ENCODE peak calls at places on chromosomes 11 and 22, in five cellular contexts. Q is HCT116, R is PC-3, O is MM.1S, Y is GM23338. X is an unnamed sample.

GRCh38 chr11:123404626-123405025 is 25.4 kb upstream of the GRAMD1B start:
- DNase-seq in Q (no peak), R (no peak), O (no peak), Y (no peak), X (no peak)

GRCh38 chr11:72229336-72229924 is 4.9 kb downstream of the INPPL1 start:
- DNase-seq in Q (no peak), R (no peak), O (no peak), Y (no peak), X (peak; percentile 1)

GRCh38 chr22:28983788-28984441 is 77.7 kb downstream of the C22orf31 start:
- DNase-seq in Q (no peak), R (peak; percentile 19), O (no peak), Y (no peak), X (no peak)

GRCh38 chr11:1829039-1829820 is 5.6 kb upstream of the SYT8 start:
- DNase-seq in Q (no peak), R (peak; percentile 81), O (no peak), Y (no peak), X (no peak)

GRCh38 chr11:70303070-70303469 is 32.6 kb downstream of the PPFIA1 start:
- DNase-seq in Q (no peak), R (peak; percentile 44), O (no peak), Y (no peak), X (no peak)

GRCh38 chr11:101334581-101334980 is 205.0 kb upstream of the PGR start:
- DNase-seq in Q (no peak), R (no peak), O (no peak), Y (no peak), X (no peak)

GRCh38 chr22:30552719-30553118 is 6.2 kb upstream of the SEC14L6 start:
- DNase-seq in Q (no peak), R (no peak), O (no peak), Y (no peak), X (no peak)

GRCh38 chr11:98061858-98062257 is 958.9 kb upstream of the CNTN5 start:
- DNase-seq in Q (no peak), R (no peak), O (no peak), Y (no peak), X (no peak)

GRCh38 chr11:92751594-92751993 is 217.9 kb upstream of the MTNR1B start:
- DNase-seq in Q (no peak), R (no peak), O (no peak), Y (no peak), X (no peak)

GRCh38 chr11:118903204-118904015 is 19.7 kb downstream of the CXCR5 start:
- DNase-seq in Q (no peak), R (no peak), O (no peak), Y (no peak), X (no peak)

DNA sequence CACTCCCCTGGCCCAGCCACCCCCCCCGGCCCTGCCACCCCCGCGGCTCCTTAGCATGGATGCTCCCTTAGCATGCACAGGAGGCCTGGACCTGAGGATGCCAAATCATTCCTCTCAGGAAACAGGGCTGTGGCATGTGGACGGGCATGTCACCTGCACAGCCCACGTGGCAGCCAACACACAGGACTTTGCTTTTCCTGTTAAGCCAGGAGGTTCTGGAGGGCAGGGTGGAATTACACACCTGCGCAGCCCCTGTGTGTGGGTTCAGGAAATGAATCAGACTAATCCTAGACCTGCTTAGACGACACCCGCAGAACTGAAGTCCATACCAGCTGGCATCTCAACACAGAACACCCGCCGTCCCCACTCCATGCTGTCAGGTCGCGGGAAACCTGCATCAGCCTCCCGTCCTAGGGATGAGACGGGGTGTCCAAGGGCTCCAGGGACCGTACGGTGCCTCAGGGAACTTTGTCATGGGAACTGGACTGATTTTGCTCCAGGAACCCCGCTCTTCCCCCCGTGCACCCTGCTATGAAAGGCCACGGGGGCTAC is 10.2 kb downstream of the CERK start:
- DNase-seq in Q (no peak), R (no peak), O (no peak), Y (no peak), X (peak; percentile 6)
- H3K27ac ChIP-seq in Q (no peak overlapping the region), R (no peak overlapping the region), O (no peak overlapping the region), Y (no peak overlapping the region), X (peak overlapping the region; percentile 48)

GRCh38 chr11:114178656-114179055 is 117.5 kb upstream of the NNMT start:
- DNase-seq in Q (no peak), R (no peak), O (no peak), Y (no peak), X (no peak)

GRCh38 chr11:114181752-114182151 is 114.4 kb upstream of the NNMT start:
- DNase-seq in Q (no peak), R (no peak), O (no peak), Y (no peak), X (no peak)

GRCh38 chr11:114180301-114181055 is 115.7 kb upstream of the NNMT start:
- DNase-seq in Q (no peak), R (peak; percentile 51), O (peak; percentile 44), Y (peak; percentile 74), X (peak; percentile 46)

GRCh38 chr11:114181195-114181594 is 115.0 kb upstream of the NNMT start:
- DNase-seq in Q (no peak), R (no peak), O (no peak), Y (no peak), X (no peak)

DNA sequence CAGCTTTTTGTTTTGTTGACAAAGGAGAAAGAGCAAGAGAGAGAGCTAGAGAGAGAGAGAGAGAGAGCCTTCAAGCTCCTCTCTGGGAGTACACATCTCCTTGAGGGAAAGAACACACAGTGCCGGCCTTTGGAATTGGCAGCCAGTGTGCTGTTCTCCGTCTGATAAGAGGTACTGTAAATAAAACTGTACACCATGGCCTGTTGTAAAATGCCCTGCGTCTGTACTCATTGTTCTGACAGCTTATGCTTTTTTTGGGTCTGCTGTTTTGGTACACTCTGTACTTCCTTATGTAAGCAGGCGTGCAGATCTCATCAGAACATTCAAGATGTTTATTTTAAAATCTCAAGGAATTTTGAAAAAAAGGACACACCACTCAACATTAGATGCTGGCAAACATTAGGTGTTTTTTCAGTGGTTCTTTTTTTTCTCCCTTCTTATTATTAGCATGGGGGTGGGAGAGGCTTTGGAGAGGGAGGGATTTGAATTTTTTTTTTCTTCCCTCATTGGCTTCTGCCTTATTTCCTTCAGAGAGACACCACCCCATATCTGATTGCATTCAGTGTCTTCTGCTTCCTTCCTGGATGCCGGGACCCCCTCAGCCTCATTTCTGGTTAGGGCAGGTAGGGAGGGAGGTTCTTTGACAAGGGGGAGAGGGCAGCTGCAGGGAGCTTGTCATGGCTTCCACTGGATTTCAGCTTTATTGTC is 116.8 kb upstream of the NNMT start:
- DNase-seq in Q (no peak), R (no peak), O (no peak), Y (no peak), X (peak; percentile 89)
- TF ChIP-seq EZH2phosphoT487 in Q (no peak), R (no peak), O (no peak), Y (no peak), X (no peak)

DNA sequence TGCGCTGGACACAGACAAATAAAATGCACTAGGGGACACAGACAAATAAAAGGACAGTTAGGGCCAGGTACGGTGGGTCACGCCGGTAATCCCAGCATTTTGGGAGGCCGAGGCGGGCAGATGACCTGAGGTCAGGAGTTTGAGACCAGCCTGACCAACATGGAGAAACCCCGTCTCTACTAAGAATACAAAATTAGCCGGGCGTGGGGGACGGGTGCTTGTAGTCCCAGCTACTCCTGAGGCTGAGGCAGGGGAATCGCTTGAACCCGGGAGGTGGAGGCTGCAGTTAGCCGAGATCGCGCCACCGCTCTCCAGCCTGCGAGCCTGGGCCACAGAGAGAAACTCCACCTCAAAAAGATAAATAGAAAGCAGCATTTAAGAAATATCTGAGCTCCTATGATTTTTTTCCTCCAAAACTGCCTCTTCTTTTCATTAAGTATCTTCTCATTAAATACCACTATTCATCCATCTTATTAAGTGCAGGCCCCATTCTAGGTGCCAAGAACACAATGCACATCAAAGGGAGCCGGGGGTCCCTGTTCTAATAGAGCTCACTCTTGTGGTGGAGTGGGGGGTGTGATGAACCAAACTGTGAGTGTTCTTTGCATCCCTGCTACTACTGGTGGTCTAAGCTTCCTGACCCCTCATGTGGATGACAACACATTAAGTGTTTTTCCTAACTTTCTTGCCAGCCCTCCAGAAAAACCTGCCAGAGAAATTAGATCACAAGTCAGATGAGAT is 766 bp upstream of the ZNHIT2 start:
- DNase-seq in Q (no peak), R (no peak), O (no peak), Y (no peak), X (no peak)
- H3K27ac ChIP-seq in Q (peak overlapping the region; percentile 20), R (no peak overlapping the region), O (peak overlapping the region; percentile 10), Y (peak overlapping the region; percentile 56), X (no peak overlapping the region)

GRCh38 chr11:12815150-12815523 is 140.9 kb downstream of the TEAD1 start:
- DNase-seq in Q (no peak), R (no peak), O (no peak), Y (no peak), X (no peak)

GRCh38 chr11:12815931-12816494 is 141.8 kb downstream of the TEAD1 start:
- DNase-seq in Q (no peak), R (no peak), O (peak; percentile 81), Y (no peak), X (no peak)

GRCh38 chr11:12811861-12812260 is 137.6 kb downstream of the TEAD1 start:
- DNase-seq in Q (no peak), R (no peak), O (peak; percentile 71), Y (no peak), X (no peak)

GRCh38 chr11:12812849-12813248 is 138.6 kb downstream of the TEAD1 start:
- DNase-seq in Q (no peak), R (no peak), O (no peak), Y (no peak), X (no peak)

DNA sequence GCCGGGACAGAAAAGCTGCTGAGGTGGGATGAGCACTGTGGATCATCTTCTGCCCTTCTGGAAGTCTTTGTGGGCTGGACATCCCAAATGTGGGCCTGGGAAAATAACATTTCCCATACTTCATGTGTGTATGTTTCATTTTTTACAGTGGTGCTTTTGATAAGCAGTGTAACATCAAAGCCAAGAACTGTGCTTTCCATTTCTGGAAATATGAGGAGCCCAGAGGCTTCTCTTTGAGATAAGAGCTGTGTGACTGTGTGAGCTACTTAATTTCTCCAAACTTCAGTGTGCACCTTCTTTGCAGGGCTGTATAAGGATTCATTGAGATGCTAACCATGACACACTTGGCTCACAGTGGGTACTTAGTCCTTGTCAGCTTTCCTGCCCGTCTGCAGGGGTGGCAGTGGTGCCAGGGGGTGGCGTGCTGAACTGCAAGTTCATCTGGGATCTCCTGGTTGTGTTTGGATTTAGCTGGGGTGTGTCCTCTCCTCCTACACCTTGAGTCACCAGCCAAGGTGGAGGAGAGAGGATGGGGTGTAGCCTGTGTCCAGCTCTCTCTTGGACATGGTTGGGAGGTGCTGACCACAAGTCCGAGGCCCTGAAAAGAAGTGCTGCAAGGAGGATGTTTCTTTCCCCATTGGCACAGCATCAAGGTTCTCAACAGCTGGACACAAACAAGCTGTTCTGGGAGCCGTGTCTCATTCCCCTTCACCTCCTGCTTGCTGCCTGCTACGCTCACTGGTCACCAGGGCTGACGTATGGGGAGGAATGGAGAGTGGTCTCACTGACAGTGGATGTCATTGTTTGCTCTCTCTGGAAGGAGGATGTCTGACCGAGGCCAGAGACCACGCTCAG is 139.4 kb downstream of the TEAD1 start:
- DNase-seq in Q (no peak), R (peak; percentile 67), O (no peak), Y (no peak), X (no peak)
- TF ChIP-seq EZH2phosphoT487 in Q (no peak), R (no peak), O (no peak), Y (no peak), X (no peak)

X was measured in hepatocyte.